ENCODE peak calls at places on chromosomes 5 and 9, in four cellular contexts. One of them, this sample, is unnamed.

GRCh38 chr5:56092115-56092514 is 97.4 kb upstream of the IL6ST start:
- DNase-seq in neural progenitor cell: no peak
- DNase-seq in tibial artery: no peak
- DNase-seq in K562: no peak
- DNase-seq in this sample: no peak

GRCh38 chr9:121636411-121636865 is 15.0 kb upstream of the DAB2IP start:
- DNase-seq in neural progenitor cell: no peak
- DNase-seq in tibial artery: peak; percentile 75
- DNase-seq in K562: no peak
- DNase-seq in this sample: no peak

GRCh38 chr5:133341296-133341695 is 271.0 kb downstream of the FSTL4 start:
- DNase-seq in neural progenitor cell: no peak
- DNase-seq in tibial artery: peak; percentile 37
- DNase-seq in K562: no peak
- DNase-seq in this sample: no peak

GRCh38 chr9:13923381-13923780 is 390.6 kb downstream of the NFIB start:
- DNase-seq in neural progenitor cell: no peak
- DNase-seq in tibial artery: no peak
- DNase-seq in K562: no peak
- DNase-seq in this sample: no peak

GRCh38 chr9:70602364-70603019 is 188.0 kb upstream of the KLF9 start:
- DNase-seq in neural progenitor cell: peak; percentile 73
- DNase-seq in tibial artery: peak; percentile 77
- DNase-seq in K562: peak; percentile 27
- DNase-seq in this sample: no peak

GRCh38 chr9:134136117-134136996 is 475 bp downstream of the WDR5 start:
- DNase-seq in neural progenitor cell: peak; percentile 63
- DNase-seq in tibial artery: no peak
- DNase-seq in K562: peak; percentile 92
- DNase-seq in this sample: no peak

GRCh38 chr9:8845808-8846207 is 1046.2 kb upstream of the DMAC1 start:
- DNase-seq in neural progenitor cell: no peak
- DNase-seq in tibial artery: no peak
- DNase-seq in K562: no peak
- DNase-seq in this sample: no peak

GRCh38 chr5:156479864-156480263 is 152.9 kb downstream of the SGCD start:
- DNase-seq in neural progenitor cell: no peak
- DNase-seq in tibial artery: no peak
- DNase-seq in K562: no peak
- DNase-seq in this sample: no peak

GRCh38 chr9:70093944-70094343 is 50.3 kb downstream of the MAMDC2 start:
- DNase-seq in neural progenitor cell: no peak
- DNase-seq in tibial artery: no peak
- DNase-seq in K562: no peak
- DNase-seq in this sample: no peak

GRCh38 chr9:116078640-116079039 is 75.0 kb upstream of the PAPPA start:
- DNase-seq in neural progenitor cell: no peak
- DNase-seq in tibial artery: no peak
- DNase-seq in K562: no peak
- DNase-seq in this sample: no peak

GRCh38 chr5:171270136-171270535 is 38.9 kb upstream of the TLX3 start:
- DNase-seq in neural progenitor cell: no peak
- DNase-seq in tibial artery: no peak
- DNase-seq in K562: no peak
- DNase-seq in this sample: no peak

GRCh38 chr5:144309265-144309664 is 138.6 kb downstream of the KCTD16 start:
- DNase-seq in neural progenitor cell: no peak
- DNase-seq in tibial artery: no peak
- DNase-seq in K562: no peak
- DNase-seq in this sample: no peak

DNA sequence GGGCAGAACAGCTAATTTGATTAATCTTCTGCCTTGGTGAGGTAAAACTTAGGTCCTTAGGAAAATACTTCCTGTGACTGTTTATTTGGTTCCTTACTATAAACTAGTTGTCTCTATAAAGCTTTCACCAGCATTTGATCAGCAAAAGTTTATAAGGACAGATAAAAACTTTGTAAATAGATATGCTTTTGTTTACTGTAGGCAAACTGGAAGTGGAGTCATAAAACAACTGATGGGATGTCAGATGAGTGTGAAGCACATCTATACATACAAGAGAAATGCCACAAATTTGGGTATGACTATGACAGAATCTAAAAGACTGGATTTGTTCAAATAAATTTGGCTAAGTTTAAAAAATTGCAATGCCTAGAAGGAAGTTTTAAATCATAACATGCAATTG is 5.5 kb downstream of the PTGER4 start:
- DNase-seq in neural progenitor cell: no peak
- DNase-seq in tibial artery: no peak
- DNase-seq in K562: no peak
- DNase-seq in this sample: no peak
- H3K4me1 ChIP-seq in neural progenitor cell: peaks cover 17% of the 10 kb centered on the region
- H3K4me1 ChIP-seq in tibial artery: peaks cover 17% of the 10 kb centered on the region
- H3K4me1 ChIP-seq in K562: no peaks in the 10 kb centered on the region
- H3K4me1 ChIP-seq in this sample: peaks cover 75% of the 10 kb centered on the region

GRCh38 chr9:85228111-85228855 is 513.5 kb downstream of the AGTPBP1 start:
- DNase-seq in neural progenitor cell: no peak
- DNase-seq in tibial artery: no peak
- DNase-seq in K562: no peak
- DNase-seq in this sample: no peak

GRCh38 chr9:85230081-85230480 is 511.7 kb downstream of the AGTPBP1 start:
- DNase-seq in neural progenitor cell: no peak
- DNase-seq in tibial artery: no peak
- DNase-seq in K562: no peak
- DNase-seq in this sample: no peak

GRCh38 chr9:85224729-85225128 is 517.0 kb downstream of the AGTPBP1 start:
- DNase-seq in neural progenitor cell: no peak
- DNase-seq in tibial artery: no peak
- DNase-seq in K562: no peak
- DNase-seq in this sample: no peak

GRCh38 chr9:85223506-85224108 is 518.1 kb downstream of the AGTPBP1 start:
- DNase-seq in neural progenitor cell: no peak
- DNase-seq in tibial artery: no peak
- DNase-seq in K562: no peak
- DNase-seq in this sample: no peak

DNA sequence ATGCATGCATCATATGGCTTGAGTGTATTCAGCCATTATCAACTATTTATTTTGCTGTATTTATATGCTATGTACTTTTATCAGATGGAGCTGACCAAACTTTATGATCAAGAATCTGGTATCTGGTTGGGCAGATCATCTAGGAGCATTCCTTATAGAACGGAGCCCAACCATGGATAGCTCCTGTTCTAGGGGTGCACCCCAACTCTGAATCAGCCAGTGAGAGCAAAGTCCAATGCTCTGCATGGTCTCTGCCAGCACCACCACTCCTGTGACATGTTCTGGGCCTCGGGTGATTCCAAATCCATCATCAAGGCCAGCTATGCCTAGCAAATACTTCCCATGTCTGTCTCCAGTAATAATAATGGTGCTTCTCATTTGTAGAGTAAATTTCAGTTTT is 517.5 kb downstream of the AGTPBP1 start:
- DNase-seq in neural progenitor cell: no peak
- DNase-seq in tibial artery: no peak
- DNase-seq in K562: no peak
- DNase-seq in this sample: no peak
- H3K27me3 ChIP-seq in neural progenitor cell: no peaks in the 10 kb centered on the region
- H3K27me3 ChIP-seq in tibial artery: no peaks in the 10 kb centered on the region
- H3K27me3 ChIP-seq in K562: no peaks in the 10 kb centered on the region
- H3K27me3 ChIP-seq in this sample: no peaks in the 10 kb centered on the region

GRCh38 chr5:81783401-81783800 is 32.5 kb upstream of the SSBP2 start:
- DNase-seq in neural progenitor cell: no peak
- DNase-seq in tibial artery: no peak
- DNase-seq in K562: no peak
- DNase-seq in this sample: no peak
- H3K4me1 ChIP-seq in neural progenitor cell: peaks cover 29% of the 10 kb centered on the region
- H3K4me1 ChIP-seq in tibial artery: peaks cover 40% of the 10 kb centered on the region
- H3K4me1 ChIP-seq in K562: peaks cover 24% of the 10 kb centered on the region
- H3K4me1 ChIP-seq in this sample: peaks cover 33% of the 10 kb centered on the region

GRCh38 chr5:58795327-58795726 is 212.5 kb downstream of the RAB3C start:
- DNase-seq in neural progenitor cell: no peak
- DNase-seq in tibial artery: no peak
- DNase-seq in K562: no peak
- DNase-seq in this sample: no peak
- H3K27me3 ChIP-seq in neural progenitor cell: no peaks in the 10 kb centered on the region
- H3K27me3 ChIP-seq in tibial artery: no peaks in the 10 kb centered on the region
- H3K27me3 ChIP-seq in K562: no peaks in the 10 kb centered on the region
- H3K27me3 ChIP-seq in this sample: no peaks in the 10 kb centered on the region

DNA sequence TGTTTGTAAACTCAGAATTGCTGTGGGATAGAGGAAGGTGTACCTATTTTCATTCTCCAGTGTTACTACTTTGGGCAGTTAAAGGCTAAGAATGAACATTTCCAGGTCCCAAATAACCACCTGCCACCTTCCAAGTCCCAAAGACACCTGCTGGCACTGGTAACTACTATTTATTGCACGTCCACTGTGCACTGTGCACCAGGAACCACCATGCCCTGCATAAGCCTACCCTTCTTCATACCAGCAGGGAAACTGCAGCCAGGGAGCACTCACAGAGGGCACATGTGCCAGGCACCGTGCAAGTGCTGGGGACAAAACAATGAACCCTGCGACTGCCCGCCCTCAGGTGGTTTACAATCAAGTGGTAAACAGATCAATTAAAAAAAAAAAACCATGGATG is 34.9 kb downstream of the RAPGEF1 start:
- DNase-seq in neural progenitor cell: no peak
- DNase-seq in tibial artery: no peak
- DNase-seq in K562: no peak
- DNase-seq in this sample: no peak
- H3K4me1 ChIP-seq in neural progenitor cell: peaks cover 17% of the 10 kb centered on the region
- H3K4me1 ChIP-seq in tibial artery: peaks cover 57% of the 10 kb centered on the region
- H3K4me1 ChIP-seq in K562: peaks cover 16% of the 10 kb centered on the region
- H3K4me1 ChIP-seq in this sample: peaks cover 28% of the 10 kb centered on the region

DNA sequence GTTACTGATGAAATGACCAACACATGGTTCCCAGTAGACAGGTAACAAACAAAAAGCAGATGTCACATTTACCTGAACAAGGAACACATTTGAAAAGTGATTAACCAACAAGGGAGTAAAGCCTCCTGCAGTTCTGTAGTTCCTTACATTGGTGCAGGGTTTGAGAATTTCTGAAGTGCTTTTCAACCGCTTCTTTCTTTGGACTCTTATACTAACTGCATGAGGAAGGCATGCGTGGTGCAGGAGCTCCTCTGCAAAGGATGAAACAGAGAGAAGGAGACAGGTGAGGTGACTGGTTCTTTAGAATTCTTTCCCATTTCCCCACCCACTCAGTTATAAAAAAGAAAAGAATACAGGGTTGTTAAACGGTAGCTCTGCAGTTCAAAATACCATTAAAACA is 4.6 kb upstream of the IL9 start:
- DNase-seq in neural progenitor cell: no peak
- DNase-seq in tibial artery: no peak
- DNase-seq in K562: no peak
- DNase-seq in this sample: no peak
- H3K27me3 ChIP-seq in neural progenitor cell: peaks cover 66% of the 10 kb centered on the region
- H3K27me3 ChIP-seq in tibial artery: no peaks in the 10 kb centered on the region
- H3K27me3 ChIP-seq in K562: peaks cover 23% of the 10 kb centered on the region
- H3K27me3 ChIP-seq in this sample: peaks cover 50% of the 10 kb centered on the region

DNA sequence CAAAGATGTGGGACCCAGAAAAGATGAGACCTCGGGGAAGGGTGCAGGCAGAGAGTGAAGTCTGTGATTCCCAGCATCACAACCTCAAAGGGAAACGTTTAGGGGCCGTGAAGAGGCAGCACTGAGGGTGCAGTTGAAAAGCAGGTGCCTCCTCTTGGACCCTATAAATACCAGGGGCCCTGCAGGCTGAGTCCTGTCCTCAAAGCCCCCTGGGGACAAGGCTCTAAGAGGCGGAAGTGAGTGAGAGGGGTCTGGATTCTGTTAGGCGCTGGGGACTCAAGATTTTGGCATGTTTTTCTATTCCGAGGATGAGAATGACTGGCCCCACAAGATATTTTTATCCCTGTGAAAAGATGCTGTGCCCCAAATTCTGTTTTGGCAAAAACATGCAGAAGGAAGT is 107.8 kb downstream of the THBS4 start:
- DNase-seq in neural progenitor cell: no peak
- DNase-seq in tibial artery: no peak
- DNase-seq in K562: no peak
- DNase-seq in this sample: no peak
- H3K4me1 ChIP-seq in neural progenitor cell: peaks cover 41% of the 10 kb centered on the region
- H3K4me1 ChIP-seq in tibial artery: peaks cover 6% of the 10 kb centered on the region
- H3K4me1 ChIP-seq in K562: no peaks in the 10 kb centered on the region
- H3K4me1 ChIP-seq in this sample: peaks cover 41% of the 10 kb centered on the region